ENCODE peak calls at places on chromosome 4, in six cellular contexts. P is endothelial cell of umbilical vein, F is GM23248, J is hepatocyte, B is GM23338, Z is HCT116. Y is an unnamed sample.
A peak's percentile ranks its signal among the peaks of the same experiment; 100 is the strongest.

GRCh38 chr4:153522800-153523089 is 56.6 kb downstream of the TMEM131L start:
- DNase-seq in P (no peak), Z (no peak), F (no peak), J (no peak), B (no peak), Y (no peak)

GRCh38 chr4:107312366-107312765 is 276.3 kb upstream of the DKK2 start:
- DNase-seq in P (no peak), B (no peak), J (no peak), F (peak; percentile 30), Z (no peak), Y (no peak)

GRCh38 chr4:114040319-114041116 is 61.1 kb upstream of the ARSJ start:
- DNase-seq in J (no peak), F (peak; percentile 6), P (no peak), B (no peak), Z (no peak), Y (peak; percentile 74)

GRCh38 chr4:140047017-140047640 is 106.9 kb downstream of the MAML3 start:
- DNase-seq in J (no peak), F (no peak), Z (no peak), B (peak; percentile 51), P (peak; percentile 43), Y (no peak)

GRCh38 chr4:150160473-150160872 is 82.2 kb downstream of the DCLK2 start:
- DNase-seq in J (no peak), Z (no peak), P (peak; percentile 75), B (no peak), F (no peak), Y (no peak)

GRCh38 chr4:145956288-145956890 is 17.8 kb upstream of the ZNF827 start:
- DNase-seq in P (peak; percentile 43), Z (no peak), F (peak; percentile 53), B (peak; percentile 82), J (peak; percentile 64), Y (peak; percentile 46)

GRCh38 chr4:168097161-168097560 is 4.8 kb downstream of the ANXA10 start:
- DNase-seq in J (no peak), P (no peak), Z (no peak), B (no peak), F (peak; percentile 17), Y (no peak)

GRCh38 chr4:94329933-94330332 is 12.7 kb downstream of the HPGDS start:
- DNase-seq in Z (no peak), B (no peak), J (no peak), P (no peak), F (no peak), Y (no peak)

GRCh38 chr4:102500371-102501175 is 586 bp upstream of the NFKB1 start:
- DNase-seq in F (peak; percentile 80), J (peak; percentile 69), P (peak; percentile 61), B (peak; percentile 62), Z (no peak), Y (peak; percentile 55)

GRCh38 chr4:3851211-3851610 is 85.0 kb downstream of the ADRA2C start:
- DNase-seq in J (no peak), P (no peak), F (peak; percentile 77), Z (no peak), B (peak; percentile 64), Y (peak; percentile 27)

GRCh38 chr4:115113382-115114106 is at the start of gene NDST4:
- DNase-seq in F (peak; percentile 54), Z (no peak), B (no peak), J (peak; percentile 25), P (no peak), Y (no peak)

GRCh38 chr4:97491856-97492255 is 651.4 kb downstream of the STPG2 start:
- DNase-seq in B (no peak), F (no peak), P (no peak), Z (no peak), J (no peak), Y (no peak)

GRCh38 chr4:140858897-140859296 is 102.7 kb upstream of the TBC1D9 start:
- DNase-seq in P (no peak), B (no peak), F (no peak), J (no peak), Z (no peak), Y (no peak)

GRCh38 chr4:113586072-113586471 is 175.5 kb downstream of the CAMK2D start:
- DNase-seq in P (no peak), J (no peak), F (no peak), B (no peak), Z (no peak), Y (no peak)

GRCh38 chr4:156193116-156193515 is 239.4 kb upstream of the CTSO start:
- DNase-seq in P (peak; percentile 54), F (no peak), Z (no peak), B (peak; percentile 6), J (no peak), Y (no peak)

GRCh38 chr4:22238742-22239141 is 277.1 kb downstream of the ADGRA3 start:
- DNase-seq in P (no peak), B (peak; percentile 77), J (peak; percentile 46), F (peak; percentile 4), Z (no peak), Y (no peak)

GRCh38 chr4:119233750-119234149 is 21.2 kb downstream of the USP53 start:
- DNase-seq in F (peak; percentile 30), Z (no peak), B (no peak), J (no peak), P (peak; percentile 68), Y (no peak)

GRCh38 chr4:140300271-140300970 is 73.0 kb upstream of the SCOC start:
- DNase-seq in P (peak; percentile 29), J (peak; percentile 45), F (peak; percentile 87), B (no peak), Z (peak; percentile 74), Y (no peak)

GRCh38 chr4:7858498-7858897 is 81.2 kb downstream of the AFAP1 start:
- DNase-seq in F (no peak), B (no peak), Z (no peak), P (no peak), J (no peak), Y (no peak)

GRCh38 chr4:20264688-20265087 is 13.0 kb downstream of the SLIT2 start:
- DNase-seq in F (no peak), J (no peak), B (no peak), Z (no peak), P (no peak), Y (no peak)

DNA sequence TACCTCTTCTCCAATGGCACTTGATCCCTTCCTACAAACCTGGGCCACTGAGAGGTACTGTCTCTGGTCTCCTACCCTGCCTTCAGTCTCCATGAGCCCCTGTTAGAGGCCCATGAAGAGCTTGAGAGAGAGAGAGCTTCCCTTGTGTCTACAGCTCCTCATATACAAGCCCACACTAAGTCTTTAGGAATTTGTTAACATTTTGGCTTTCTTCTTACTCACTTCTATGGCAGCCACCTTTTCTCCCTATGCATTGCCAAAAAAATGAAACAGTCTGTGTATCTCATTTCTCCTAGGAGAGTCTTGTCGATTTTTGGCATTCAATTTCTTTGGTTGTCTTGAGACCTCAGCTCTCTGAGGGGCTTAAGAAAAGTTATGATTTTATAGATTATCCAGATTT is 90.9 kb upstream of the LNX1 start:
- DNase-seq in B (no peak), Z (no peak), F (peak; percentile 84), P (no peak), J (no peak), Y (no peak)
- H2AFZ ChIP-seq in B (no peak overlapping the region), Z (no peak overlapping the region), F (peak overlapping the region; percentile 23), P (no peak overlapping the region), J (no peak overlapping the region), Y (no peak overlapping the region)

GRCh38 chr4:99117876-99118693 is 26.0 kb downstream of the ADH4 start:
- DNase-seq in F (peak; percentile 58), Z (no peak), J (peak; percentile 22), P (peak; percentile 18), B (peak; percentile 34), Y (peak; percentile 33)
- H2AFZ ChIP-seq in F (peak overlapping the region; percentile 49), Z (no peak overlapping the region), J (no peak overlapping the region), P (no peak overlapping the region), B (no peak overlapping the region), Y (peak overlapping the region; percentile 45)

GRCh38 chr4:75135068-75135825 is 202.3 kb downstream of the PARM1 start:
- DNase-seq in P (no peak), F (no peak), B (no peak), Z (no peak), J (no peak), Y (peak; percentile 44)
- H2AFZ ChIP-seq in P (no peak overlapping the region), F (no peak overlapping the region), B (no peak overlapping the region), Z (no peak overlapping the region), J (no peak overlapping the region), Y (peak overlapping the region; percentile 5)

GRCh38 chr4:110516106-110516922 is 40.4 kb downstream of the ENPEP start:
- DNase-seq in Z (peak; percentile 72), B (peak; percentile 92), J (peak; percentile 85), P (peak; percentile 86), F (peak; percentile 63), Y (peak; percentile 74)
- H2AFZ ChIP-seq in Z (peak overlapping the region; percentile 63), B (no peak overlapping the region), J (no peak overlapping the region), P (peak overlapping the region; percentile 96), F (peak overlapping the region; percentile 26), Y (peak overlapping the region; percentile 52)

DNA sequence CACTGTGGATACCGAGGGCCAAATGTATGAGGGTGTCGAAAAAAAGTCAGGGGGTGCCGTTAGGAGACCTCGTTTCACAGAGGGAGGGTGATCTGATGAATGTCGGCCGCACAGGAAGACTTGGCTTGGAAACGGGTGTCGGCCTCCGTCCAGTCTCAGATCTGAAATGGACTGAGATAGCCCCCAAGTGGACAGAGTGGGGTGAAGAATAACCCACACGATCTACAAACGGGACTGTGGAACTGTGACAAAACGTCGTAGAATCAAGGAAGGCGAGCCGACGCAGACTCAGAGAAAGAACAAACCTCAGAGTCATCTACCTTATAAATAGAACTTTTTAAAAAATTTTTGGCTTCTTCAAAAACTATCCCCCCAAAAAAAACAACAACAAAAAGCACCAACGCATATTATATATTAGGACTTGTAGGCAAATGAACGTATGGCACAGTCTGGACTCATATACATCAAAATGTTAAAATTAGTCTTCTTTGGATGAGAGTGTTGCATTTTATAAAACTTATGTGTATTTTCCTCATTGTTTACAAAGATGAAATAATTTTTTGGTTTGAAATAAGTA is 63.8 kb upstream of the IRF2 start:
- DNase-seq in B (peak; percentile 41), P (peak; percentile 92), J (peak; percentile 91), Z (peak; percentile 66), F (peak; percentile 93), Y (peak; percentile 93)
- H2AFZ ChIP-seq in B (peak overlapping the region; percentile 88), P (peak overlapping the region; percentile 87), J (peak overlapping the region; percentile 70), Z (peak overlapping the region; percentile 94), F (peak overlapping the region; percentile 87), Y (peak overlapping the region; percentile 45)

GRCh38 chr4:10129196-10130185 is 12.9 kb upstream of the WDR1 start:
- DNase-seq in Z (no peak), P (no peak), F (peak; percentile 61), J (no peak), B (no peak), Y (no peak)
- H2AFZ ChIP-seq in Z (no peak overlapping the region), P (no peak overlapping the region), F (peak overlapping the region; percentile 56), J (no peak overlapping the region), B (no peak overlapping the region), Y (no peak overlapping the region)

DNA sequence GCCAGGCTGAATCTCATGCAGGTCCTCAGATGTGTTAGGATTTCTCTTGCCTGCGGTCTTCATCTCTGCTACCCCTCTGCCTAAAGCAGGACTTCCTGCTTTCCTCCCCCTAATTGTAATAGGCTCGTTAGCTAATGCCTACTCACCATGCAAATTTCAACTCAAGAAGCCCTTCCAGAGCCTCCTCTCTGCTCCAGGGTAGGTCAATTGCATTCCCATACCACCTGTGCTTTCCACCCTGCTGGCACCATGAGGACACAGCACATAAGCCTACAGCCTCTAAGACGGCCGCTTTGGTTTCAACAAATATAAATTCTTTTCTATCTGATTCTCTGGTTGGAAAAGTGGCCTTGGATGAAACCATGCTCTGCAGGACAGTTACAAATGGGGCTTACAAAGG is 93.9 kb downstream of the QDPR start:
- DNase-seq in B (peak; percentile 40), P (no peak), Z (no peak), F (no peak), J (no peak), Y (no peak)
- H2AFZ ChIP-seq in B (peak overlapping the region; percentile 64), P (no peak overlapping the region), Z (no peak overlapping the region), F (no peak overlapping the region), J (no peak overlapping the region), Y (no peak overlapping the region)